ENCODE peak calls at places on chromosome X, in four cellular contexts. I is lung, Z is transverse colon, R is progenitor cell of endocrine pancreas. O is an unnamed sample.

GRCh38 chrX:73867144-73867543 is 304.1 kb downstream of the CHIC1 start:
- DNase-seq in I (no peak), Z (no peak), R (no peak), O (no peak)

GRCh38 chrX:55489315-55490009 is at the start of gene USP51:
- DNase-seq in I (peak), Z (peak), R (no peak), O (peak)

GRCh38 chrX:3393581-3394111 is 47.2 kb upstream of the MXRA5 start:
- DNase-seq in I (no peak), Z (no peak), R (no peak), O (no peak)

GRCh38 chrX:108122748-108123147 is 31.2 kb downstream of the ATG4A start:
- DNase-seq in I (no peak), Z (no peak), R (no peak), O (no peak)

GRCh38 chrX:78595901-78596502 is 63.1 kb downstream of the RTL3 start:
- DNase-seq in I (no peak), Z (no peak), R (no peak), O (no peak)

GRCh38 chrX:25897758-25898157 is 240.4 kb upstream of the MAGEB18 start:
- DNase-seq in I (no peak), Z (no peak), R (no peak), O (no peak)

GRCh38 chrX:17591741-17592110 is 145.6 kb upstream of the SCML1 start:
- DNase-seq in I (no peak), Z (no peak), R (no peak), O (no peak)

GRCh38 chrX:9171841-9172240 is 137.9 kb upstream of the FAM9B start:
- DNase-seq in I (no peak), Z (no peak), R (no peak), O (no peak)

GRCh38 chrX:139882299-139882698 is 50.6 kb downstream of the ATP11C start:
- DNase-seq in I (no peak), Z (no peak), R (no peak), O (no peak)

GRCh38 chrX:139831689-139832456 is 101.0 kb downstream of the ATP11C start:
- DNase-seq in I (no peak), Z (no peak), R (no peak), O (peak)

GRCh38 chrX:13985697-13986435 is 43.8 kb downstream of the GEMIN8 start:
- DNase-seq in I (no peak), Z (no peak), R (no peak), O (no peak)

GRCh38 chrX:91039777-91040176 is 394.9 kb upstream of the PABPC5 start:
- DNase-seq in I (no peak), Z (no peak), R (no peak), O (no peak)

GRCh38 chrX:54721424-54721823 is 76.6 kb downstream of the ITIH6 start:
- DNase-seq in I (no peak), Z (no peak), R (no peak), O (no peak)

GRCh38 chrX:57900961-57901360 is 9.3 kb downstream of the ZXDA start:
- DNase-seq in I (no peak), Z (no peak), R (no peak), O (no peak)

GRCh38 chrX:107672955-107673378 is 44.7 kb downstream of the PRPS1 start:
- DNase-seq in I (peak), Z (peak), R (peak), O (peak)